ENCODE peak calls at places on chromosomes 16 and 17, in four cellular contexts. K, R, Z and U are unnamed samples.

GRCh38 chr17:70938311-70938710 is 769.0 kb downstream of the KCNJ2 start:
- DNase-seq in R (no peak), Z (no peak), K (no peak), U (no peak)

GRCh38 chr16:30115238-30115637 is 1.9 kb upstream of the GDPD3 start:
- DNase-seq in K (no peak), R (no peak), Z (no peak), U (no peak)

GRCh38 chr17:4604111-4604644 is 19.8 kb downstream of the SMTNL2 start:
- DNase-seq in Z (peak; percentile 94), R (no peak), K (peak; percentile 61), U (peak; percentile 96)

GRCh38 chr16:70252355-70252988 is 732 bp upstream of the EXOSC6 start:
- DNase-seq in K (no peak), R (no peak), Z (peak; percentile 50), U (no peak)

GRCh38 chr16:5064915-5065314 is 841 bp downstream of the C16orf89 start:
- DNase-seq in Z (no peak), K (no peak), R (no peak), U (no peak)

GRCh38 chr17:49616546-49617205 is 41.0 kb downstream of the NXPH3 start:
- DNase-seq in R (no peak), K (no peak), Z (peak; percentile 82), U (no peak)

GRCh38 chr17:19876524-19877161 is 8.9 kb upstream of the ULK2 start:
- DNase-seq in K (no peak), Z (peak; percentile 71), R (peak; percentile 14), U (no peak)

GRCh38 chr17:56593741-56594527 is 435 bp downstream of the NOG start:
- DNase-seq in K (peak; percentile 50), R (peak; percentile 33), Z (peak; percentile 82), U (no peak)

GRCh38 chr17:7989781-7990655 is 12.4 kb upstream of the GUCY2D start:
- DNase-seq in K (peak; percentile 85), Z (peak; percentile 90), R (peak; percentile 22), U (no peak)

GRCh38 chr16:54873081-54873480 is 57.6 kb upstream of the IRX5 start:
- DNase-seq in K (no peak), R (no peak), Z (no peak), U (no peak)

GRCh38 chr16:24423332-24423731 is 116.0 kb upstream of the RBBP6 start:
- DNase-seq in R (no peak), Z (no peak), K (no peak), U (no peak)

GRCh38 chr16:89909777-89910716 is 8.6 kb upstream of the MC1R start:
- DNase-seq in R (no peak), Z (peak; percentile 89), K (peak; percentile 7), U (peak; percentile 37)

GRCh38 chr16:24729967-24730815 is 740 bp downstream of the TNRC6A start:
- DNase-seq in K (no peak), Z (no peak), R (peak; percentile 24), U (peak; percentile 47)

GRCh38 chr16:55542459-55543082 is 23.9 kb upstream of the CAPNS2 start:
- DNase-seq in Z (no peak), R (no peak), K (no peak), U (no peak)

GRCh38 chr17:75153854-75154194 is 488 bp downstream of the JPT1 start:
- DNase-seq in Z (peak; percentile 54), R (no peak), K (peak; percentile 31), U (peak; percentile 50)

GRCh38 chr17:47941246-47941997 is at the start of gene PNPO:
- DNase-seq in K (peak; percentile 91), R (peak; percentile 82), Z (peak; percentile 95), U (peak; percentile 99)

GRCh38 chr17:18921912-18922451 is 30.0 kb upstream of the SLC5A10 start:
- DNase-seq in R (no peak), K (no peak), Z (no peak), U (no peak)

GRCh38 chr16:2692251-2692947 is 10.1 kb downstream of the KCTD5 start:
- DNase-seq in R (no peak), K (no peak), Z (peak; percentile 79), U (no peak)

GRCh38 chr17:47733414-47734288 is 615 bp downstream of the TBX21 start:
- DNase-seq in R (no peak), Z (no peak), K (peak; percentile 35), U (peak; percentile 35)

GRCh38 chr17:6546069-6546718 is 10.2 kb downstream of the PITPNM3 start:
- DNase-seq in R (no peak), Z (peak; percentile 31), K (no peak), U (no peak)

GRCh38 chr16:54742436-54742835 is 188.2 kb upstream of the IRX5 start:
- DNase-seq in K (no peak), Z (no peak), R (no peak), U (no peak)

GRCh38 chr16:17229766-17230165 is 241.0 kb downstream of the XYLT1 start:
- DNase-seq in R (no peak), K (no peak), Z (no peak), U (no peak)

GRCh38 chr17:13647551-13647950 is 45.8 kb upstream of the HS3ST3A1 start:
- DNase-seq in R (no peak), Z (no peak), K (no peak), U (peak; percentile 71)

GRCh38 chr17:72189781-72190593 is 69.2 kb downstream of the SOX9 start:
- DNase-seq in K (no peak), R (no peak), Z (no peak), U (no peak)

GRCh38 chr16:85369741-85370528 is 243.2 kb upstream of the GSE1 start:
- DNase-seq in R (peak; percentile 4), K (no peak), Z (peak; percentile 81), U (peak; percentile 50)

GRCh38 chr17:57649731-57650484 is 95.2 kb downstream of the CCDC182 start:
- DNase-seq in Z (no peak), R (no peak), K (no peak), U (no peak)

GRCh38 chr17:65749479-65749878 is 188.0 kb upstream of the AXIN2 start:
- DNase-seq in Z (no peak), R (no peak), K (no peak), U (no peak)

GRCh38 chr16:87675111-87675510 is 72.8 kb downstream of the JPH3 start:
- DNase-seq in R (no peak), Z (no peak), K (no peak), U (no peak)

GRCh38 chr17:56804454-56804853 is 29.3 kb downstream of the C17orf67 start:
- DNase-seq in R (no peak), K (no peak), Z (no peak), U (no peak)

GRCh38 chr17:59783221-59784016 is 76.0 kb downstream of the VMP1 start:
- DNase-seq in K (no peak), Z (no peak), R (no peak), U (no peak)

GRCh38 chr17:60330731-60331130 is 61.2 kb downstream of the USP32 start:
- DNase-seq in R (no peak), Z (no peak), K (no peak), U (no peak)